ENCODE peak calls at places on chromosomes 16 and 17, in seven cellular contexts. M is SK-N-SH, O is GM12878, Z is K562, N is H1, D is HepG2, K is HCT116. T is an unnamed sample.

GRCh38 chr16:84928679-84929420 is 82.5 kb downstream of the ZDHHC7 start:
- DNase-seq in M (no peak), O (no peak), Z (peak; percentile 28), N (no peak), D (no peak), K (no peak), T (no peak)

GRCh38 chr16:85227924-85228462 is 115.7 kb upstream of the CIBAR2 start:
- DNase-seq in M (peak; percentile 69), O (no peak), Z (peak; percentile 64), N (no peak), D (no peak), K (no peak), T (no peak)

GRCh38 chr17:31568140-31568938 is 176.9 kb downstream of the RAB11FIP4 start:
- DNase-seq in M (peak; percentile 19), O (no peak), Z (no peak), N (no peak), D (no peak), K (no peak), T (no peak)

GRCh38 chr16:47316686-47317085 is 144.2 kb downstream of the ITFG1 start:
- DNase-seq in M (no peak), O (no peak), Z (no peak), N (no peak), D (no peak), K (no peak), T (no peak)

GRCh38 chr16:56657555-56658430 is at the start of gene MT1F:
- DNase-seq in M (peak; percentile 86), O (no peak), Z (peak; percentile 64), N (peak; percentile 64), D (peak; percentile 85), K (peak; percentile 83), T (peak; percentile 90)

GRCh38 chr16:12295395-12295794 is 318.9 kb downstream of the SNX29 start:
- DNase-seq in M (no peak), O (no peak), Z (no peak), N (no peak), D (no peak), K (no peak), T (no peak)

GRCh38 chr17:29645516-29646051 is 22.9 kb upstream of the CORO6 start:
- DNase-seq in M (peak; percentile 55), O (no peak), Z (no peak), N (no peak), D (no peak), K (no peak), T (no peak)

GRCh38 chr16:63323055-63323454 is 1286.8 kb upstream of the CDH8 start:
- DNase-seq in M (no peak), O (no peak), Z (no peak), N (no peak), D (no peak), K (no peak), T (no peak)

GRCh38 chr16:20611975-20612471 is 35.9 kb upstream of the ACSM2B start:
- DNase-seq in M (no peak), O (no peak), Z (no peak), N (no peak), D (no peak), K (no peak), T (no peak)

GRCh38 chr16:31477220-31478216 is 5.4 kb upstream of the SLC5A2 start:
- DNase-seq in M (no peak), O (no peak), Z (peak; percentile 92), N (no peak), D (peak; percentile 93), K (no peak), T (peak; percentile 85)

GRCh38 chr16:83116274-83116892 is 489.6 kb downstream of the CDH13 start:
- DNase-seq in M (no peak), O (no peak), Z (no peak), N (no peak), D (no peak), K (no peak), T (no peak)

GRCh38 chr17:353213-353837 is 718 bp upstream of the RPH3AL start:
- DNase-seq in M (no peak), O (no peak), Z (no peak), N (no peak), D (no peak), K (no peak), T (no peak)

GRCh38 chr17:353838-354234 is 1.2 kb upstream of the RPH3AL start:
- DNase-seq in M (no peak), O (no peak), Z (no peak), N (no peak), D (no peak), K (no peak), T (no peak)

GRCh38 chr17:352421-353212 is at the start of gene RPH3AL:
- DNase-seq in M (no peak), O (no peak), Z (no peak), N (no peak), D (peak; percentile 92), K (peak; percentile 36), T (peak; percentile 52)

GRCh38 chr17:356671-357434 is 4.2 kb upstream of the RPH3AL start:
- DNase-seq in M (no peak), O (no peak), Z (no peak), N (no peak), D (no peak), K (no peak), T (no peak)

DNA sequence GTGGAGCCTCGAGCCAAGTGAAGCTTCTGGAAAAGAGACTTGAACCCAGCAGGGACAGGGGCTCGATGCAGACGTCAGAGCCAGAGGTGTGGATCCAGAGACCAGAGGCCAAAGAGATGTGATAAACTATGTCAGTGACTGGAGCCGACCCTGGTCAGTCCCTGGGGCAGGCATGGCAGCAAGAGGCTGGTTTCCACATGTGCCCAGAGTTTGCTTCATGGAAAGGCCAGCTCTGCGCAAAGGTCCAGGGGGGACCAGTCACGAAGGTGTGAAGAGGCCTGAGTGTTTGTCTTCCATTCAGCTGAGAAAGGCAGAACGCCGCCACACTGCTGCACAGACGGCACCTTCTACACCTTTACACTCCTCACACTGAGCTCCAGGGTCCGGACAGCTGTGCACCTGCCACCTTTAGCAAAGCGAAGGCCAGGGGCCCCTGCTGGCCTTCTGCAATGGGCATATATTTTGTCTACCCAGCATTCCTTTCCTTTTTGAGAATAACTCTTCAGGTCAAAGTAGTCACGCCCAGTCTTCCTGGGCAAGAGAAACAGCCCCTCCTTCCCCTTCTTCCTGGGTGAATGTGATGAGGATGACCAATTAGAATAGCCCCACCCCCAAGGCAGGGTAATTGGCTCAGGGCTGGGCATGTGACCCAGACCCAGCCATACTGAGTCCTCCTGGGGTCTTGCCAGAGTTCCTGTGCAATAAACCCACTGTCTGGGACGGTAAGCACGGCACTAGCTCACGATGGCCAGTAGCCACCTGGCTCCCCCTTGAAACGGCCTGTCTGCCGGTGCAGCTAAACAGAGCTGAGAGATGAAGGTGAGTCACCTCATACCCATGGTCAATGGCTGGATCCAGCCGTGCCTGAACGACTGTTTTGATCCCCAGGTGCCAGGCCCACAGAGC is 2.3 kb upstream of the RPH3AL start:
- DNase-seq in M (no peak), O (no peak), Z (no peak), N (no peak), D (no peak), K (no peak), T (no peak)
- TF ChIP-seq JUND in M (no peak), O (no peak), Z (no peak), N (no peak), D (no peak), K (no peak), T (no peak)

GRCh38 chr16:50671644-50672260 is 9.4 kb downstream of the SNX20 start:
- DNase-seq in M (peak; percentile 62), O (no peak), Z (peak; percentile 67), N (no peak), D (peak; percentile 36), K (peak; percentile 64), T (no peak)
- TF ChIP-seq JUND in M (no peak), O (no peak), Z (no peak), N (no peak), D (no peak), K (no peak), T (no peak)

DNA sequence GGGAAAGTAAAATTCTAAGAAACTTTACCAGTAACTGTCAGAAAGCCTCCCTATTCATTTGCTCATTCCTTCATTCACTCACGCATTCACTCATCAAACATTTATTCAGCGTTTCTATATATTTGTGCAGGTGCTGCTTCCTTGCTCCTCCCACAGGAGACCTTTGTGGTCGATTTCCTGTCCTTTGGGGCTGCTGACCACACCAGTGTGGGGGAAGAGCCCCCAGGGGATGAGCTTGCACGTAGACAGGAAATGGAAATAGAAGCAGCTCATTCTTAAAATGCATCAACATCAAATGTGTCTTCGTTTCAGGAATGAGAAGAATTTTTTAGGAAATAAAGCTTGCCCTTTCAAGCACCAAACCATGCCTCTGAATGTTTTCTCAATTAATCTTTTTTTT is 9.6 kb downstream of the PIK3R6 start:
- DNase-seq in M (no peak), O (peak; percentile 95), Z (no peak), N (no peak), D (no peak), K (no peak), T (no peak)
- TF ChIP-seq JUND in M (no peak), O (no peak), Z (no peak), N (no peak), D (no peak), K (no peak), T (no peak)

GRCh38 chr16:54060599-54061355 is 225.8 kb downstream of the IRX3 start:
- DNase-seq in M (peak; percentile 59), O (no peak), Z (no peak), N (no peak), D (no peak), K (no peak), T (no peak)
- TF ChIP-seq JUND in M (no peak), O (no peak), Z (no peak), N (no peak), D (no peak), K (no peak), T (no peak)

GRCh38 chr16:77885596-77886295 is 97.4 kb downstream of the VAT1L start:
- DNase-seq in M (no peak), O (no peak), Z (no peak), N (no peak), D (no peak), K (no peak), T (no peak)
- TF ChIP-seq JUND in M (no peak), O (no peak), Z (no peak), N (no peak), D (no peak), K (no peak), T (no peak)

GRCh38 chr17:80559688-80560290 is 15.2 kb downstream of the RPTOR start:
- DNase-seq in M (no peak), O (no peak), Z (no peak), N (no peak), D (no peak), K (no peak), T (no peak)
- TF ChIP-seq JUND in M (no peak), O (no peak), Z (no peak), N (no peak), D (no peak), K (no peak), T (no peak)

GRCh38 chr17:74212913-74213791 is at the start of gene TTYH2:
- DNase-seq in M (peak; percentile 97), O (no peak), Z (peak; percentile 90), N (no peak), D (peak; percentile 77), K (peak; percentile 81), T (peak; percentile 77)
- TF ChIP-seq JUND in M (no peak), O (no peak), Z (no peak), N (no peak), D (no peak), K (no peak), T (no peak)

T was measured in T47D.